ENCODE peak calls at places on chromosomes 1 and 21, in seven cellular contexts. W is uterus; L is sigmoid colon; H is CD4-positive, alpha-beta T cell; A is progenitor cell of endocrine pancreas; V is heart right ventricle; O is neural progenitor cell. Z is an unnamed sample.

GRCh38 chr1:227432181-227432535 is 113.9 kb upstream of the CDC42BPA start:
- DNase-seq in W (no peak), L (no peak), H (no peak), A (no peak), V (no peak), O (no peak), Z (no peak)

GRCh38 chr1:28792644-28793121 is 19.3 kb upstream of the OPRD1 start:
- DNase-seq in W (no peak), L (no peak), H (no peak), A (no peak), V (no peak), O (no peak), Z (no peak)

GRCh38 chr1:203534526-203534925 is 40.6 kb downstream of the OPTC start:
- DNase-seq in W (peak; percentile 99), L (peak; percentile 98), H (no peak), A (no peak), V (no peak), O (peak; percentile 1), Z (no peak)

GRCh38 chr1:156053770-156054499 is at the start of gene UBQLN4:
- DNase-seq in W (peak; percentile 90), L (peak; percentile 96), H (peak; percentile 82), A (peak; percentile 88), V (peak; percentile 91), O (peak; percentile 96), Z (peak; percentile 87)

GRCh38 chr21:16551101-16551695 is 821.4 kb downstream of the USP25 start:
- DNase-seq in W (no peak), L (no peak), H (no peak), A (no peak), V (no peak), O (peak; percentile 44), Z (no peak)

GRCh38 chr1:18234790-18235242 is 127.2 kb downstream of the IGSF21 start:
- DNase-seq in W (no peak), L (no peak), H (no peak), A (peak; percentile 45), V (peak; percentile 6), O (peak; percentile 82), Z (no peak)

GRCh38 chr1:27166351-27166802 is 11.5 kb upstream of the SLC9A1 start:
- DNase-seq in W (no peak), L (no peak), H (no peak), A (no peak), V (no peak), O (no peak), Z (no peak)

GRCh38 chr1:7648761-7649384 is 122.2 kb upstream of the VAMP3 start:
- DNase-seq in W (peak; percentile 78), L (peak; percentile 93), H (no peak), A (no peak), V (peak; percentile 34), O (no peak), Z (no peak)

GRCh38 chr1:41699861-41700248 is 215.4 kb upstream of the EDN2 start:
- DNase-seq in W (no peak), L (no peak), H (no peak), A (no peak), V (no peak), O (no peak), Z (no peak)

GRCh38 chr1:6545276-6545934 is 8.9 kb downstream of the NOL9 start:
- DNase-seq in W (no peak), L (no peak), H (peak; percentile 16), A (no peak), V (no peak), O (no peak), Z (no peak)

GRCh38 chr1:56586502-56586901 is 7.1 kb upstream of the PLPP3 start:
- DNase-seq in W (no peak), L (no peak), H (no peak), A (no peak), V (no peak), O (no peak), Z (no peak)

GRCh38 chr1:31372961-31373896 is at the start of gene FABP3:
- DNase-seq in W (peak; percentile 79), L (peak; percentile 90), H (no peak), A (peak; percentile 75), V (peak; percentile 85), O (peak; percentile 91), Z (peak; percentile 24)

GRCh38 chr1:28935293-28935692 is 20.9 kb downstream of the EPB41 start:
- DNase-seq in W (no peak), L (no peak), H (no peak), A (no peak), V (no peak), O (no peak), Z (no peak)

GRCh38 chr1:42891471-42891870 is 45.1 kb downstream of the ZNF691 start:
- DNase-seq in W (no peak), L (no peak), H (no peak), A (no peak), V (no peak), O (no peak), Z (no peak)

GRCh38 chr1:202836616-202837403 is 26.1 kb downstream of the PCAT6 start:
- DNase-seq in W (no peak), L (no peak), H (no peak), A (no peak), V (no peak), O (no peak), Z (no peak)

GRCh38 chr1:163315773-163316374 is 5.9 kb upstream of the NUF2 start:
- DNase-seq in W (peak; percentile 24), L (no peak), H (peak; percentile 16), A (no peak), V (peak; percentile 25), O (peak; percentile 67), Z (no peak)

GRCh38 chr1:15424146-15424667 is 14.0 kb upstream of the CTRC start:
- DNase-seq in W (no peak), L (no peak), H (no peak), A (no peak), V (no peak), O (no peak), Z (no peak)

GRCh38 chr1:154328318-154329151 is 3.2 kb downstream of the ATP8B2 start:
- DNase-seq in W (peak; percentile 84), L (peak; percentile 94), H (peak; percentile 77), A (peak; percentile 63), V (peak; percentile 83), O (peak; percentile 88), Z (peak; percentile 84)

GRCh38 chr1:33367488-33368405 is 46.8 kb upstream of the A3GALT2 start:
- DNase-seq in W (peak; percentile 90), L (peak; percentile 94), H (peak; percentile 86), A (peak; percentile 84), V (peak; percentile 88), O (peak; percentile 93), Z (peak; percentile 55)

GRCh38 chr1:39213511-39214002 is 9.1 kb downstream of the MACF1 start:
- DNase-seq in W (no peak), L (no peak), H (no peak), A (no peak), V (no peak), O (peak; percentile 24), Z (no peak)

GRCh38 chr1:223819730-223820514 is 25.8 kb downstream of the TP53BP2 start:
- DNase-seq in W (no peak), L (no peak), H (no peak), A (no peak), V (peak; percentile 31), O (no peak), Z (no peak)

GRCh38 chr1:111214086-111214801 is 13.3 kb upstream of the CHI3L2 start:
- DNase-seq in W (no peak), L (no peak), H (no peak), A (no peak), V (no peak), O (no peak), Z (peak; percentile 68)

GRCh38 chr1:169108897-169109560 is 2.5 kb downstream of the ATP1B1 start:
- DNase-seq in W (no peak), L (peak; percentile 75), H (no peak), A (no peak), V (no peak), O (peak; percentile 62), Z (no peak)

DNA sequence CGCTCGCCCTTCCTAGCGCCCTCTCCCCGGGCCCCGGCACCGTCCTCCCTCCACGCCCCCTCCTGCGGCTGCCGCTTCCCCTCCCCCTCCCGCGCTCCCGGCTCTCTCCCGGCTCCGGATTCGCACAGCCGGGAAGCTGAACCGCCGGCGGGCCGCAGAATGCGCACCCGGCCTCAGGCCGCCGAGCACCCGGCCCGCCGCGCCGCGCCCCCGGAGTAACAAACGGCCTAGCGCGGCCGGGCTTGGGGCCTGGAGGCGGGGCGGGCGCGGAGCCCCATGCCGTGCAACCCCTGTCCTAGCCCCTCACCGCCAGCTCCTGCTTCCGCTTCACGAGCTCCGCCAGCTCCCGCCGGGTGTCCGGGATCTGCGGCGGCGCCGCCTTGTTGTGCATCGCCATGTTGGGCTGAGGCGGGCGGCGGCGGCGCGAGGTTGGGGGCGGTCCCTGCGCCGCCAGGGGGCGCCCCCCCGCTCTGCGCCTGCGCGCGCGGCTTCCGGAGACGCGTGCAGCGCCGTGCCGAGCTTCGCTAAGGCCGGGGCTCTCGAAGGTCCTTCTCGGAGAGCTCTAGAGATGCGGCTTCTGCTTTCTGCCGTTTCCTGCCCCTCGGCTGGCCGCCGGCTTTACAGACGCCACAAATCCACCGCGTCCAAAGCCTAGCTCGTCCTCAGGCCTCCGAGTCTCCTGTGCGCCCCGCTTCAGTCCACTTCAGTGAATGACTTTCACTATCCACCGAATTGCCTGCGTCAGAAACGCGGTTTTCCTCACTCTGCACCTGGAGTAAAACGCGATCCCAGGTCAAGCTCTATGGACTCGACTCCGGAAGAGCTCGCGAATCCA is at the start of gene MEAF6:
- DNase-seq in W (peak; percentile 71), L (peak; percentile 90), H (peak; percentile 81), A (peak; percentile 78), V (peak; percentile 80), O (peak; percentile 95), Z (peak; percentile 90)
- TF ChIP-seq CTCF in W (peak; percentile 52), L (no peak), H (peak; percentile 75), A (peak; percentile 85), V (peak; percentile 88), O (peak; percentile 84), Z (peak; percentile 11)

GRCh38 chr1:46401964-46402626 is 8.0 kb downstream of the FAAH start:
- DNase-seq in W (peak; percentile 72), L (peak; percentile 92), H (no peak), A (peak; percentile 30), V (peak; percentile 44), O (peak; percentile 20), Z (no peak)
- TF ChIP-seq CTCF in W (no peak), L (no peak), H (no peak), A (no peak), V (no peak), O (no peak), Z (no peak)

GRCh38 chr1:92587445-92587844 is 100.7 kb upstream of the GFI1 start:
- DNase-seq in W (no peak), L (no peak), H (no peak), A (no peak), V (no peak), O (no peak), Z (peak; percentile 52)

GRCh38 chr1:92585831-92586230 is 99.1 kb upstream of the GFI1 start:
- DNase-seq in W (no peak), L (no peak), H (no peak), A (no peak), V (no peak), O (no peak), Z (no peak)

GRCh38 chr1:92583821-92584760 is 97.4 kb upstream of the GFI1 start:
- DNase-seq in W (no peak), L (no peak), H (no peak), A (no peak), V (no peak), O (no peak), Z (peak; percentile 69)
- TF ChIP-seq CTCF in W (no peak), L (no peak), H (no peak), A (no peak), V (no peak), O (no peak), Z (peak; percentile 8)

DNA sequence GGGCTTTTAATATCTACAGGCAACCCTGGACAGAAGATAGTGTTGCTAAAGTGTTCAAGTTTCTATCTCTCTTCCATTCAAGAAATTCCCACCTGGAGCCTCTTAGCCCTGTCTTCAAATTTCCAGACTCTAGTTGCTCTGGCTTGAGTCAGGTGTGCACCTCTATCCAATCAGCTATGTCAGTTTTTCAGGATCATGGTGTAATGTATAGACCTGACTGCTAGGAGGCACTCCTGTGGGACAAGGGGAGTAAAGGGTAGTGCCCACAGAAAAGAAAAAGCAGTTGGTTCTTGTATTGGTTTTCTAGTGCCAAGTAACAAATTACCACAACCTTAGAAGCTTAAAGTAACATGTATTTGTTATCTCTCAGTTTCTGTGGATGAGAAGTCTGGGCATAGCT is 6.2 kb upstream of the ZRANB2 start:
- DNase-seq in W (no peak), L (no peak), H (no peak), A (no peak), V (no peak), O (no peak), Z (no peak)
- TF ChIP-seq CTCF in W (no peak), L (no peak), H (no peak), A (no peak), V (no peak), O (no peak), Z (no peak)

Z was measured in GM06990.